ENCODE peak calls at places on chromosomes 12 and 14, in seven cellular contexts. S is Panc1, K is dorsolateral prefrontal cortex, R is Peyer's patch, O is esophagus squamous epithelium, E is esophagus muscularis mucosa, D is brain microvascular endothelial cell. I is an unnamed sample. For H3K27me3, the result is how much of the 10 kb centered on the place peaks cover.

GRCh38 chr12:94997061-94997460 is 6.4 kb downstream of the NDUFA12 start:
- DNase-seq in S (no peak), K (no peak), R (no peak), O (no peak), E (no peak), D (no peak), I (no peak)

GRCh38 chr12:129870146-129870545 is 33.7 kb downstream of the TMEM132D start:
- DNase-seq in S (no peak), K (no peak), R (no peak), O (no peak), E (no peak), D (no peak), I (no peak)

GRCh38 chr14:24422261-24422660 is 7.2 kb downstream of the CBLN3 start:
- DNase-seq in S (no peak), K (no peak), R (no peak), O (no peak), E (no peak), D (no peak), I (no peak)

GRCh38 chr12:92272301-92272964 is 126.8 kb upstream of the BTG1 start:
- DNase-seq in S (no peak), K (no peak), R (no peak), O (no peak), E (peak), D (no peak), I (no peak)

GRCh38 chr12:131830335-131831020 is 2.3 kb downstream of the MMP17 start:
- DNase-seq in S (no peak), K (peak), R (peak), O (no peak), E (peak), D (peak), I (peak)

GRCh38 chr14:31827325-31827724 is 249.8 kb upstream of the ARHGAP5 start:
- DNase-seq in S (no peak), K (no peak), R (no peak), O (no peak), E (no peak), D (no peak), I (no peak)

GRCh38 chr14:103123128-103123633 is at the start of gene TNFAIP2:
- DNase-seq in S (no peak), K (no peak), R (no peak), O (no peak), E (no peak), D (no peak), I (no peak)

GRCh38 chr12:62785941-62786559 is 148.9 kb downstream of the PPM1H start:
- DNase-seq in S (peak), K (no peak), R (no peak), O (no peak), E (no peak), D (peak), I (peak)

GRCh38 chr14:99728981-99729451 is 44.9 kb downstream of the CYP46A1 start:
- DNase-seq in S (no peak), K (peak), R (no peak), O (no peak), E (no peak), D (no peak), I (no peak)

GRCh38 chr12:130719263-130719892 is 3.3 kb upstream of the RIMBP2 start:
- DNase-seq in S (no peak), K (no peak), R (no peak), O (no peak), E (no peak), D (no peak), I (no peak)

GRCh38 chr14:58914271-58914855 is 274.1 kb upstream of the DAAM1 start:
- DNase-seq in S (no peak), K (no peak), R (no peak), O (no peak), E (no peak), D (no peak), I (no peak)

GRCh38 chr12:124862768-124863408 is 776 bp downstream of the SCARB1 start:
- DNase-seq in S (no peak), K (peak), R (peak), O (no peak), E (no peak), D (peak), I (no peak)

GRCh38 chr14:101893759-101894158 is 70.6 kb upstream of the DYNC1H1 start:
- DNase-seq in S (no peak), K (no peak), R (peak), O (no peak), E (no peak), D (no peak), I (no peak)

DNA sequence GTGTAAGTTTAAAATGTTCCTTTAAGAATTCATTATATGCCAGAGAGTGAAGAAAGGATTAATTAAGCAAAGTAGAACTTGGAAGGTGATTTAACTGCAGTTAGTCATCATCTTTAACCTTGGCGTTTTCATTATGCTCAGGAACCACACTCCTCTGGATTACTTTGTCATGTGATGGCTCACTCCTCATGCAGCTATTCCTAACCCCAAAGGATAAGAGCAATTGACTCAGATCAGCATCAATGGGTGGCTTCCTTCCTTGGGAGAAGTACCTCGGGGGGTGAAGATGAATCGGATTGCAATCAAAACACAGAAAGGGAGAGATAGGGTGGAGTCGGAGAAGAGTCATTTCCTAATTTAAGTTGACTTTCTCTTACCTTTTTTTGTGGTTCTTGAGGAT is 238.5 kb upstream of the DDHD1 start:
- DNase-seq in S (no peak), K (no peak), R (no peak), O (no peak), E (no peak), D (peak), I (peak)
- H3K27me3 ChIP-seq in S (under half), K (under half), R (under half), O (under half), E (under half), D (under half), I (under half)

GRCh38 chr14:79356040-79356439 is 855.3 kb downstream of the DIO2 start:
- DNase-seq in S (no peak), K (no peak), R (no peak), O (no peak), E (no peak), D (no peak), I (no peak)
- TF ChIP-seq CTCF in S (no peak), K (peak), R (no peak), O (no peak), E (no peak), D (peak), I (peak)

GRCh38 chr14:95075789-95076188 is 81.5 kb downstream of the DICER1 start:
- DNase-seq in S (no peak), K (no peak), R (no peak), O (no peak), E (no peak), D (no peak), I (no peak)

GRCh38 chr14:95071649-95072256 is 85.6 kb downstream of the DICER1 start:
- DNase-seq in S (no peak), K (no peak), R (no peak), O (no peak), E (no peak), D (no peak), I (no peak)

GRCh38 chr14:95072310-95072709 is 85.0 kb downstream of the DICER1 start:
- DNase-seq in S (no peak), K (no peak), R (no peak), O (no peak), E (no peak), D (no peak), I (no peak)

GRCh38 chr14:95070748-95071435 is 86.4 kb downstream of the DICER1 start:
- DNase-seq in S (no peak), K (no peak), R (no peak), O (no peak), E (no peak), D (no peak), I (no peak)

DNA sequence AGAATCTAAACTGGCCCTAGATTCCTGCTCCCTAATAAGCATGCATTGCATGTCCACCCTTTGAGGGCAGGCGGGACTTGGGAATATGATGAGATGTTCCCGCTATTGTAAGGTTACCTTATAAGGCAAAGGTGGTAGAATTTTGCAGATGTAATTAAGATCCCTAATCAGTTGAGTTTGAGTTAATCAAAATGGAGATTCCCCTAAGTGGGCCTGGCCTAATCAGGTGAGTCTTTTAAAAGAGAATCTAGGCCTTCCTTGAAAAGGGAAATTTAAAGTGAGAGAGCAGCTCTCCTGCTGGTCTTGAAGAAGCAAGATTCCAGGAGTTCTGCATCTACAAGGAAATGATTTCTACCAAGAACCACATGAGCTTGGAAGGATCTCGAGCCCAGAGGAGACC is 83.4 kb downstream of the DICER1 start:
- DNase-seq in S (no peak), K (no peak), R (no peak), O (no peak), E (no peak), D (no peak), I (no peak)
- H3K27me3 ChIP-seq in S (under half), K (under half), R (under half), O (under half), E (under half), D (under half), I (under half)

DNA sequence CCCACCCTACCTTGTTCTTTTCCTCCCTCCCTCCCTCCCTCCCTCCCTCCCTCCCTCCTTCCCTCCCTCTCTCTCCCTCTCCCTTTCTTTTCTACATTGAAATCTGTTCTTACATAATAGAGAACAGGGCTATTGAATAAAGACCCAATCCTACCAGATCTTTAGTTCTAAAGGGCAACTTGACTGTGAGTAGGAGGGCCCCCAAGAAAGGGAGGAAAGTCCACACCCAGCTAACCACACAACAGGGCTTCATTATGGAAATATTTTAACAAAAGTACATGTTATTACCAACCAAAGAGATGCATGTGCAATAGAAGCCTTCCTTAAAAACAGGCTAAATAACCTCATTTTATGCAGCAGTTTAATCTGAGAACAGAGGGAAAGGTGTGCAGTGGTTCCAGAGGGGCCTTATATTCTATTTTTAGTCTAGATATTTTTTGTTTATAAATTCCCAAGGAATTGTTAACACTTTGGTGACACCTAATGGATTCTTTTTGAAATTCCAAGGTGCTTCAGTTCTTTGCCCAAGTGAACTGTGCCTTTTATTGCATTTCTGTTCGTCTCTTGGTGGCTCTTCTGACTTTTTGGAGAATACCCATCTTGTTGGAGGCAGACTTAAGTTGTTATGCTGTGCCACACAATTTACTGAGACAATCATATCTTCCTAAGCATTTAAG is 63.0 kb downstream of the GNS start:
- DNase-seq in S (no peak), K (no peak), R (no peak), O (no peak), E (no peak), D (no peak), I (no peak)
- TF ChIP-seq CTCF in S (peak), K (peak), R (peak), O (peak), E (peak), D (peak), I (peak)